ENCODE peak calls at places on chromosomes 13 and 19, in nine cellular contexts. A is GDM1; I is stimulated activated CD4-positive, alpha-beta T cell treated with anti-CD3 and anti-CD28 coated beads, Interleukin-2, amount 100 ng/mL, for 48 hours; B is activated effector memory CD4-positive, alpha-beta T cell treated with Interleukin-2 at 50 U/mL for 16 hours; S is NCI-H345; L is T-helper 17 cell; R is GM12864; F is stimulated activated CD8-positive, alpha-beta memory T cell treated with anti-CD3 and anti-CD28 coated beads, Interleukin-2, amount 100 ng/mL, for 1 hour; X is bronchial epithelial cell. P is an unnamed sample.

GRCh38 chr13:31951215-31951678 is 80.3 kb upstream of the FRY start:
- DNase-seq in F (no peak), X (peak), S (no peak), B (no peak), I (no peak), A (peak), R (peak), L (no peak), P (peak)

GRCh38 chr13:48908381-48909087 is 67.2 kb upstream of the FNDC3A start:
- DNase-seq in I (no peak), F (no peak), A (no peak), R (no peak), S (no peak), L (no peak), B (no peak), X (peak), P (peak)

GRCh38 chr13:52177276-52177675 is 17.9 kb upstream of the NEK3 start:
- DNase-seq in R (no peak), S (no peak), I (no peak), A (no peak), X (no peak), B (no peak), F (no peak), L (no peak), P (no peak)

GRCh38 chr13:50708461-50708860 is 135.0 kb downstream of the DLEU7 start:
- DNase-seq in R (no peak), A (no peak), F (no peak), X (no peak), I (no peak), L (no peak), B (no peak), S (no peak), P (no peak)

GRCh38 chr19:11168568-11168967 is 13.0 kb upstream of the SPC24 start:
- DNase-seq in I (no peak), R (no peak), X (peak), F (no peak), B (no peak), A (no peak), L (no peak), S (no peak), P (peak)

GRCh38 chr13:28754698-28755545 is 36.2 kb upstream of the SLC46A3 start:
- DNase-seq in B (peak), L (no peak), S (no peak), A (no peak), R (no peak), X (no peak), I (no peak), F (no peak), P (no peak)

GRCh38 chr19:46984077-46985010 is 35.3 kb upstream of the NPAS1 start:
- DNase-seq in S (peak), F (no peak), B (no peak), R (no peak), I (no peak), L (no peak), X (peak), A (no peak), P (no peak)

GRCh38 chr13:111630411-111630810 is 310.0 kb downstream of the TEX29 start:
- DNase-seq in F (no peak), L (no peak), B (no peak), R (no peak), S (peak), I (no peak), X (no peak), A (no peak), P (no peak)

GRCh38 chr13:42401376-42401775 is 129.4 kb downstream of the AKAP11 start:
- DNase-seq in X (peak), F (no peak), R (no peak), A (no peak), B (no peak), I (no peak), L (no peak), S (peak), P (peak)

GRCh38 chr19:46546194-46546896 is 50.7 kb upstream of the PNMA8B start:
- DNase-seq in F (no peak), I (no peak), B (no peak), A (peak), L (no peak), R (no peak), X (peak), S (peak), P (peak)

GRCh38 chr13:102138635-102139225 is 263.1 kb downstream of the FGF14 start:
- DNase-seq in A (no peak), R (no peak), L (no peak), F (no peak), X (no peak), S (no peak), B (no peak), I (no peak), P (no peak)

GRCh38 chr19:10920781-10921180 is 7.7 kb downstream of the YIPF2 start:
- DNase-seq in I (no peak), X (no peak), R (no peak), B (no peak), L (no peak), S (no peak), A (no peak), F (no peak), P (no peak)

GRCh38 chr13:43085545-43085944 is 62.2 kb downstream of the DNAJC15 start:
- DNase-seq in X (peak), L (no peak), S (peak), I (no peak), F (no peak), A (no peak), B (no peak), R (no peak), P (peak)

GRCh38 chr13:100662470-100663211 is 12.0 kb downstream of the TMTC4 start:
- DNase-seq in S (no peak), R (no peak), I (no peak), L (no peak), B (no peak), A (no peak), F (no peak), X (no peak), P (no peak)

GRCh38 chr19:3699071-3699740 is 1.1 kb downstream of the PIP5K1C start:
- DNase-seq in I (peak), F (no peak), B (no peak), S (no peak), L (no peak), X (peak), R (no peak), A (no peak), P (peak)

GRCh38 chr13:111639196-111639705 is 318.8 kb downstream of the TEX29 start:
- DNase-seq in X (no peak), L (no peak), B (no peak), R (no peak), A (no peak), F (no peak), I (no peak), S (no peak), P (no peak)

GRCh38 chr13:93388701-93389100 is 162.1 kb downstream of the GPC6 start:
- DNase-seq in F (no peak), B (no peak), I (no peak), A (no peak), X (peak), R (no peak), L (no peak), S (no peak), P (peak)

GRCh38 chr13:28357247-28357825 is 137.6 kb downstream of the FLT1 start:
- DNase-seq in A (no peak), B (no peak), S (no peak), L (no peak), F (no peak), R (no peak), X (no peak), I (no peak), P (no peak)

GRCh38 chr19:51810228-51810627 is 15.3 kb downstream of the FPR3 start:
- DNase-seq in A (no peak), X (no peak), R (no peak), I (no peak), L (no peak), S (no peak), B (no peak), F (no peak), P (no peak)

GRCh38 chr13:28022848-28023518 is 34.5 kb upstream of the URAD start:
- DNase-seq in L (no peak), X (no peak), A (no peak), R (no peak), B (no peak), I (no peak), F (no peak), S (peak), P (no peak)

GRCh38 chr13:61466280-61466679 is 50.6 kb upstream of the PCDH20 start:
- DNase-seq in X (peak), I (no peak), B (no peak), F (no peak), A (no peak), R (no peak), L (no peak), S (no peak), P (no peak)

GRCh38 chr13:76503756-76504155 is 382.4 kb downstream of the KCTD12 start:
- DNase-seq in S (peak), I (no peak), R (no peak), A (no peak), X (no peak), L (no peak), F (no peak), B (no peak), P (no peak)

GRCh38 chr19:1814833-1815604 is 2.9 kb upstream of the ATP8B3 start:
- DNase-seq in L (no peak), X (no peak), A (no peak), R (no peak), B (no peak), S (no peak), I (no peak), F (no peak), P (no peak)

GRCh38 chr13:102830646-102831045 is 15.2 kb upstream of the ERCC5 start:
- DNase-seq in A (no peak), X (no peak), I (no peak), B (no peak), S (no peak), L (no peak), R (no peak), F (no peak), P (no peak)

GRCh38 chr19:24159707-24160106 is 72.7 kb downstream of the ZNF254 start:
- DNase-seq in R (no peak), F (no peak), S (peak), I (no peak), L (no peak), B (no peak), A (no peak), X (peak), P (peak)

P was measured in mammary epithelial cell.